ENCODE peak calls at places on chromosomes 2 and 18, in seven cellular contexts. J is SK-N-SH, A is HCT116, U is GM12878, G is H1, K is K562, V is HepG2. T is an unnamed sample.

GRCh38 chr2:111044066-111044465 is 76.6 kb upstream of the BCL2L11 start:
- DNase-seq in J (no peak), G (no peak), K (no peak), A (no peak), V (no peak), U (no peak), T (no peak)

GRCh38 chr2:237200462-237200861 is 114.8 kb downstream of the COPS8 start:
- DNase-seq in U (no peak), K (no peak), V (no peak), A (no peak), J (no peak), G (peak), T (no peak)

GRCh38 chr2:37582911-37583310 is 88.5 kb downstream of the CDC42EP3 start:
- DNase-seq in V (no peak), J (no peak), U (no peak), K (no peak), A (no peak), G (no peak), T (no peak)

GRCh38 chr2:239731998-239732665 is 293.0 kb downstream of the NDUFA10 start:
- DNase-seq in K (no peak), U (no peak), G (no peak), A (no peak), J (no peak), V (no peak), T (no peak)

GRCh38 chr2:15222856-15223255 is 338.3 kb downstream of the NBAS start:
- DNase-seq in U (no peak), K (no peak), V (no peak), J (no peak), G (no peak), A (no peak), T (no peak)

GRCh38 chr2:52536929-52537460 is 1230.6 kb upstream of the CHAC2 start:
- DNase-seq in V (no peak), K (no peak), J (no peak), A (no peak), U (no peak), G (no peak), T (no peak)

GRCh38 chr2:88055049-88055435 is 541 bp downstream of the KRCC1 start:
- DNase-seq in A (no peak), U (no peak), G (no peak), J (peak), K (no peak), V (no peak), T (peak)

GRCh38 chr2:235201796-235202195 is 250.0 kb downstream of the SH3BP4 start:
- DNase-seq in G (no peak), A (no peak), K (no peak), V (no peak), J (no peak), U (no peak), T (peak)

GRCh38 chr18:3513481-3513880 is 63.5 kb downstream of the TGIF1 start:
- DNase-seq in U (no peak), J (no peak), V (no peak), A (no peak), K (no peak), G (no peak), T (no peak)

GRCh38 chr2:239106314-239106908 is 258.5 kb downstream of the TWIST2 start:
- DNase-seq in V (peak), G (peak), K (peak), U (no peak), A (peak), J (peak), T (peak)

GRCh38 chr2:174172802-174173355 is 75.5 kb downstream of the OLA1 start:
- DNase-seq in G (no peak), V (no peak), A (no peak), U (no peak), K (no peak), J (no peak), T (no peak)

GRCh38 chr2:121969155-121969554 is 213.7 kb downstream of the TSN start:
- DNase-seq in U (no peak), V (no peak), K (no peak), G (no peak), J (no peak), A (no peak), T (no peak)

GRCh38 chr18:79440316-79440715 is 44.6 kb downstream of the NFATC1 start:
- DNase-seq in U (no peak), V (no peak), A (no peak), G (no peak), J (no peak), K (no peak), T (no peak)

GRCh38 chr2:55048514-55048924 is 1.7 kb downstream of the RTN4 start:
- DNase-seq in K (peak), J (peak), G (no peak), A (peak), V (peak), U (no peak), T (no peak)

GRCh38 chr2:153059338-153060052 is 341.1 kb downstream of the ARL6IP6 start:
- DNase-seq in G (no peak), J (no peak), U (no peak), K (no peak), A (peak), V (peak), T (peak)

GRCh38 chr2:96891591-96892333 is 21.9 kb upstream of the SEMA4C start:
- DNase-seq in K (peak), A (no peak), V (no peak), G (no peak), J (no peak), U (no peak), T (peak)

GRCh38 chr2:28430377-28430765 is 37.7 kb downstream of the FOSL2 start:
- DNase-seq in G (no peak), V (no peak), U (no peak), A (no peak), J (no peak), K (no peak), T (no peak)

GRCh38 chr2:121567957-121568409 is 37.3 kb downstream of the RNU4ATAC start:
- DNase-seq in A (no peak), V (peak), U (no peak), G (no peak), K (no peak), J (no peak), T (no peak)

GRCh38 chr2:198957183-198957582 is 500.6 kb downstream of the SATB2 start:
- DNase-seq in K (no peak), A (no peak), J (no peak), V (no peak), G (no peak), U (no peak), T (no peak)

GRCh38 chr2:11103984-11104793 is 51.1 kb upstream of the SLC66A3 start:
- DNase-seq in A (no peak), J (no peak), V (no peak), G (no peak), U (peak), K (no peak), T (no peak)

GRCh38 chr2:9617749-9618148 is 13.0 kb downstream of the YWHAQ start:
- DNase-seq in U (no peak), J (no peak), G (no peak), A (no peak), K (no peak), V (no peak), T (no peak)

GRCh38 chr2:117785740-117786139 is 28.8 kb upstream of the DDX18 start:
- DNase-seq in J (peak), U (no peak), K (peak), G (no peak), V (peak), A (peak), T (peak)

GRCh38 chr2:119700866-119701265 is 21.9 kb downstream of the TMEM177 start:
- DNase-seq in A (no peak), G (no peak), V (no peak), K (no peak), J (no peak), U (no peak), T (peak)

GRCh38 chr2:203623616-203624015 is 82.8 kb upstream of the CD28 start:
- DNase-seq in J (no peak), A (no peak), V (no peak), U (no peak), K (no peak), G (no peak), T (no peak)

GRCh38 chr2:231861538-231861937 is 64.7 kb downstream of the NPPC start:
- DNase-seq in K (no peak), U (no peak), J (no peak), G (no peak), A (no peak), V (no peak), T (no peak)

GRCh38 chr2:39356922-39357639 is 80.0 kb downstream of the MAP4K3 start:
- DNase-seq in G (no peak), A (no peak), V (no peak), K (no peak), J (peak), U (no peak), T (no peak)

GRCh38 chr2:56185582-56186046 is 1.8 kb downstream of the CCDC85A start:
- DNase-seq in V (no peak), J (no peak), A (no peak), K (no peak), U (no peak), G (peak), T (peak)

GRCh38 chr2:85011747-85012146 is 40.8 kb downstream of the KCMF1 start:
- DNase-seq in V (peak), J (peak), K (peak), A (no peak), U (no peak), G (peak), T (no peak)

GRCh38 chr2:152594022-152594712 is 123.1 kb downstream of the PRPF40A start:
- DNase-seq in K (peak), J (no peak), V (no peak), U (no peak), A (no peak), G (no peak), T (no peak)

GRCh38 chr2:116132833-116133232 is 1681.7 kb upstream of the DDX18 start:
- DNase-seq in U (no peak), J (no peak), G (no peak), K (no peak), V (no peak), A (no peak), T (no peak)

GRCh38 chr18:34153711-34154110 is 71.0 kb downstream of the NOL4 start:
- DNase-seq in J (peak), A (no peak), K (no peak), G (no peak), V (peak), U (peak), T (peak)

GRCh38 chr18:65526099-65526498 is 224.7 kb upstream of the CDH7 start:
- DNase-seq in G (no peak), J (no peak), U (no peak), K (no peak), A (no peak), V (no peak), T (no peak)

GRCh38 chr2:10132043-10132575 is 9.6 kb downstream of the RRM2 start:
- DNase-seq in K (no peak), G (no peak), U (no peak), V (no peak), A (no peak), J (no peak), T (no peak)

GRCh38 chr18:499351-500229 is 911 bp downstream of the COLEC12 start:
- DNase-seq in K (peak), A (no peak), V (peak), J (peak), U (no peak), G (peak), T (peak)

GRCh38 chr2:128720440-128721022 is 401.9 kb upstream of the HS6ST1 start:
- DNase-seq in K (no peak), J (no peak), A (no peak), G (no peak), U (no peak), V (no peak), T (no peak)

GRCh38 chr2:66103581-66103980 is 331.3 kb upstream of the MEIS1 start:
- DNase-seq in G (no peak), U (no peak), K (no peak), A (no peak), V (no peak), J (no peak), T (no peak)

DNA sequence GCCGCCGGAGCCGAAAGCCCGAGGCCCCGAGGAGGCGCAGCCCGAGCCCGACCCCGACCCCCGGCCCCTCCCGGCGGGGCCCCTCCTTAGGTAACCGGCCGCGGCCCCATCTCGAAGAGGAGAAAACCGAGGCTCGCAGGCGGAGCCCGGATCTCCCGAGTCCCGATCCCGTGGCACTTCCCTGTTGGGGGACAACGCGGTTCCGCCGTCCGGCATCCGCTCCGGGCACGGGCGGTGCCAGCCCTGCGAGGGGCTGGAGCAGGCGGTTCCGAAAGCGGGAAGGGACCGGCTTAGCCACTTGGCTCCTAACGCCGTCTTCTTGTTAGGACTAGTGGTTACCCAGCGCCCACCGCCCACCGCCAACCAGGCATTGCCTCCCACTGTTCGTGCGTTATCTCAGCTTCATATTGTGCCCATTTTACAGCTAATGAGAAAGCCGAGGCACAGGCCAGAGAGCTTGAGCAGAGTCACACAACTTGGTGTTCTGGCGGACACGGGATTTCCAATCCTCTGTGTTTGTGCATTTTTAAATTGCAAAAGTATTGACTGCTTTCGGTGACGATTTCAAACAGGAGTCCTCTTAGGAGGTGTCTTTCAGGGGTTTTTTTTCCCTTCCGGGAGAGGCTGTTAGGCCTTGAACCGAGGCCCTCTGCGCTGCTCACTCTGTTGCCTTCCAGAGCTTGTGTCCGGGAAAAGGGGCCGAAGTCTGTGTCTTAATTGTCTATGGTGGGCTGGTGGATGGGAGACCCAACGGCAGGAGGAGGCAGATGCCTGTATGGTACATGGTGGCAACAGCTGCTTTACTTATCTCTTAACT is 559 bp downstream of the CENPA start:
- DNase-seq in J (peak), G (peak), V (no peak), U (no peak), A (no peak), K (peak), T (no peak)
- TF ChIP-seq JUND in J (no peak), G (no peak), V (no peak), U (no peak), A (no peak), K (no peak), T (no peak)

DNA sequence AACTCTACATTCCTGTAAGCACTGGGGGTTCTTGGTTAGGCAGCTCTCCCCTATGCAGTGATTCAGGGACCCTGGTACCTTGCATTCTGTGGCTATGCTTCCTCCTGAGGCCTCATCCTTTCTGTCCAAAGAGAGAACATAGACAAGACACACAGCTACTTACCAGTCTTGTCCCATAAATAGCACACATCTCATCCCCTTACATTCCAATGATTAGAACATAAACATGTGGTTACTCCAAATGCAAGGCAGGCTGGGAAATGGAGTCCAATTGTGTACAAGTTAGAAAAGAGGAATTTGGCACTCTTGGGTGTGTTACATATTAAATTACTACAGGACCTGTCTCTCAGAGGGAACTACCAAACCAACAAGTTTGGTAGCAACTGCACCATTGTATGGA is 171.3 kb downstream of the ARHGAP15 start:
- DNase-seq in A (no peak), J (no peak), U (no peak), V (no peak), K (no peak), G (no peak), T (no peak)
- TF ChIP-seq JUND in A (no peak), J (no peak), U (no peak), V (no peak), K (no peak), G (no peak), T (no peak)

DNA sequence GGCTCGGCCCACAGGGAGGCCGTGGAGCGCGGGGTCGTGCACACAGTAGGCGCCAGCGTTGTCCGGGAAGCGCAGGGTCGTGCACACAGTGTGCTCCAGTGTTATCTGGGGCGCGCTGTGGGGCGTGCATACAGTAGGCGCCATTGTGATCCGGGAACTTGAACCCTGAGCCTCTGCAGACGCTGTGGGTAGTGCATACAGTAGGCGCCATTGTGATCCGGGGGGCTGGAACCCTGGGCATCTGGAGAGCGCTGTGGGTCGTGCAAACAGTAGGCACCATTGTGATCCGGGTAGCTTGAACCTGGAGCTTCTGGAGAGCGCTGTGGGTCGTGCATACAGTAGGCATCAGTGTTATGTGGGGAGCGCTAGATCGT is 796 bp downstream of the ZNF236 start:
- DNase-seq in K (no peak), A (no peak), V (no peak), G (peak), U (no peak), J (no peak), T (peak)
- TF ChIP-seq JUND in K (no peak), A (no peak), V (no peak), G (no peak), U (no peak), J (no peak), T (no peak)

GRCh38 chr18:23966909-23967308 is 47.6 kb upstream of the TTC39C start:
- DNase-seq in G (no peak), A (no peak), K (no peak), V (no peak), U (no peak), J (no peak), T (no peak)

GRCh38 chr18:23969664-23970063 is 44.9 kb upstream of the TTC39C start:
- DNase-seq in U (no peak), J (no peak), K (no peak), A (no peak), G (no peak), V (no peak), T (no peak)

GRCh38 chr18:23967321-23968089 is 47.0 kb upstream of the TTC39C start:
- DNase-seq in U (peak), A (no peak), K (no peak), V (no peak), J (no peak), G (no peak), T (no peak)

GRCh38 chr18:23970161-23971153 is 44.1 kb upstream of the TTC39C start:
- DNase-seq in J (no peak), A (no peak), G (no peak), U (peak), V (no peak), K (no peak), T (no peak)

GRCh38 chr18:23968638-23969037 is 45.9 kb upstream of the TTC39C start:
- DNase-seq in K (no peak), J (no peak), A (no peak), V (no peak), U (no peak), G (no peak), T (no peak)
- TF ChIP-seq JUND in K (no peak), J (no peak), A (no peak), V (no peak), U (no peak), G (no peak), T (no peak)

GRCh38 chr18:76145506-76145905 is 349.5 kb downstream of the ZNF516 start:
- DNase-seq in J (no peak), A (no peak), U (no peak), G (no peak), K (no peak), V (no peak), T (no peak)

GRCh38 chr18:76144844-76145243 is 350.2 kb downstream of the ZNF516 start:
- DNase-seq in G (no peak), V (no peak), J (no peak), K (no peak), A (no peak), U (no peak), T (no peak)

GRCh38 chr18:76134631-76135030 is 360.4 kb downstream of the ZNF516 start:
- DNase-seq in V (no peak), A (no peak), G (no peak), K (no peak), J (no peak), U (no peak), T (no peak)

GRCh38 chr18:76133873-76134272 is 361.2 kb downstream of the ZNF516 start:
- DNase-seq in U (no peak), J (no peak), G (no peak), A (no peak), K (no peak), V (no peak), T (no peak)

GRCh38 chr18:76139844-76140243 is 355.2 kb downstream of the ZNF516 start:
- DNase-seq in J (no peak), A (no peak), V (no peak), K (no peak), G (no peak), U (no peak), T (no peak)
- TF ChIP-seq JUND in J (no peak), A (no peak), V (no peak), K (no peak), G (no peak), U (no peak), T (no peak)

DNA sequence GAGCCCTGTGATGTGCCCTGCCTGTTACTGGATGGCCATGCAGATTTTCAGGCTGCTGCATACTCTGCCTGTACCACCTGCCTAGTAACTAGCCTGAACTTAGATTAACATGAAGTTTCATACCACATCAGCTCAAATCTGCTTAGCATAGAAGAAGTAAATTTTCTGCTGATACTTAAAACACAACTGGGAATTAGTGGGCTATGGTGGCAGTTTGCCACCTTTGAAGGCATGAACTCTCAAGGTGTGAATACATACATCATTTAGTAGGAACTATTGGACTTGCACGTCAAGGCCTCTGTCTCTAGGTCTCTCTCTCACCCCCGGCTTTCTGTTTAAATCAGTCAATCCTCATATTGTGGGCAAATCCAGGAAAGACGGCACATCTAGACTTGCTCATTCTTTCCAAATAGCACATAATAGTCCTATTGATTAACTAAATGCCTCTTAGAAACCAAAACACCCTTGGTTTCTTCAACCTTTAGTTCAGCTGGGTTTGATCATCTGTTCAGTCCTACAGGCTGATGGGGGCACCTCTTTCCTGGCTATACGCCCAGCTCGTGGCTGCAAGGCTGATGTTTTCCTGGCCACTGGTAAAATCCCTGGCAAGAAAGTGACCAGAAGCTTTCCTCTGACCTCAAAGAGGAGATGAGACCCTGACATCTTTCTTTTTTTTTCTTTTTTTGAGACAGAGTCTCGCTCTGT is 58.4 kb downstream of the ALPK2 start:
- DNase-seq in K (no peak), A (no peak), J (no peak), G (no peak), U (no peak), V (no peak), T (no peak)
- TF ChIP-seq JUND in K (no peak), A (no peak), J (no peak), G (no peak), U (no peak), V (no peak), T (no peak)